ENCODE peak calls at places on chromosome 11, in five cellular contexts. O, Z, J, X and L are unnamed samples.

GRCh38 chr11:114008331-114008730 is 33.4 kb downstream of the HTR3A start:
- DNase-seq in J (no peak), O (no peak), X (peak; percentile 19), Z (no peak), L (no peak)

GRCh38 chr11:36349345-36350136 is 53.5 kb downstream of the PRR5L start:
- DNase-seq in X (no peak), J (no peak), Z (no peak), O (no peak), L (no peak)

GRCh38 chr11:109939176-109939810 is 153.9 kb upstream of the ZC3H12C start:
- DNase-seq in Z (peak; percentile 90), O (peak; percentile 11), X (peak; percentile 66), J (peak; percentile 76), L (peak; percentile 87)

GRCh38 chr11:45104006-45104789 is 42.2 kb upstream of the PRDM11 start:
- DNase-seq in J (no peak), Z (no peak), X (no peak), O (no peak), L (peak; percentile 2)

GRCh38 chr11:69700278-69701140 is 3.3 kb downstream of the FGF19 start:
- DNase-seq in X (peak; percentile 70), O (no peak), J (no peak), Z (peak; percentile 70), L (peak; percentile 83)

GRCh38 chr11:114295676-114296081 is 520 bp upstream of the NNMT start:
- DNase-seq in Z (no peak), J (no peak), O (no peak), X (peak; percentile 27), L (no peak)

GRCh38 chr11:89498845-89499448 is 7.8 kb upstream of the NOX4 start:
- DNase-seq in O (peak; percentile 8), J (no peak), Z (no peak), X (no peak), L (no peak)

GRCh38 chr11:110340427-110340826 is 44.0 kb upstream of the RDX start:
- DNase-seq in O (no peak), X (no peak), J (no peak), Z (no peak), L (no peak)

GRCh38 chr11:59898046-59898445 is 19.5 kb downstream of the OOSP3 start:
- DNase-seq in X (no peak), J (no peak), O (no peak), Z (no peak), L (no peak)

GRCh38 chr11:48005878-48006277 is 25.5 kb downstream of the PTPRJ start:
- DNase-seq in X (no peak), Z (no peak), J (no peak), O (no peak), L (no peak)